ENCODE peak calls at places on chromosome 5, in eight cellular contexts. K, E, A, B, I, P, W and O are unnamed samples.

GRCh38 chr5:26572486-26572885 is 465.9 kb downstream of the CDH9 start:
- DNase-seq in P (no peak), B (no peak), W (no peak), A (peak; percentile 32), I (no peak), K (no peak), E (no peak), O (no peak)

GRCh38 chr5:57431816-57432215 is 50.8 kb downstream of the ACTBL2 start:
- DNase-seq in E (no peak), P (no peak), K (no peak), W (no peak), B (no peak), I (no peak), A (peak; percentile 49), O (no peak)

GRCh38 chr5:10793785-10794184 is 32.8 kb upstream of the DAP start:
- DNase-seq in B (no peak), W (no peak), P (no peak), I (no peak), K (no peak), A (no peak), E (no peak), O (no peak)

GRCh38 chr5:43658499-43658898 is 55.5 kb downstream of the NNT start:
- DNase-seq in A (peak; percentile 41), B (peak; percentile 85), P (no peak), W (no peak), K (no peak), I (no peak), E (no peak), O (no peak)

GRCh38 chr5:173240091-173241050 is 5.4 kb upstream of the NKX2-5 start:
- DNase-seq in E (no peak), I (no peak), W (no peak), B (no peak), P (no peak), A (no peak), K (peak; percentile 38), O (no peak)

GRCh38 chr5:93274291-93274690 is 306.7 kb downstream of the NR2F1-AS1 start:
- DNase-seq in K (peak; percentile 17), I (no peak), P (no peak), A (peak; percentile 27), E (no peak), W (no peak), B (peak; percentile 82), O (no peak)

GRCh38 chr5:5220896-5221295 is 80.8 kb downstream of the ADAMTS16 start:
- DNase-seq in E (no peak), B (no peak), W (no peak), I (no peak), A (no peak), K (no peak), P (no peak), O (no peak)

GRCh38 chr5:119368238-119368630 is 12.4 kb downstream of the TNFAIP8 start:
- DNase-seq in E (no peak), B (no peak), I (no peak), K (no peak), P (peak; percentile 62), A (peak; percentile 7), W (no peak), O (peak; percentile 72)

GRCh38 chr5:91381774-91382492 is 1.2 kb downstream of the ARRDC3 start:
- DNase-seq in K (peak; percentile 90), I (peak; percentile 63), E (peak; percentile 65), W (peak; percentile 58), B (peak; percentile 86), A (peak; percentile 81), P (no peak), O (peak; percentile 63)

GRCh38 chr5:43386960-43387362 is 25.2 kb downstream of the CCL28 start:
- DNase-seq in K (no peak), W (no peak), B (no peak), I (no peak), E (no peak), A (peak; percentile 82), P (peak; percentile 31), O (peak; percentile 12)

GRCh38 chr5:162529886-162530285 is 462.3 kb downstream of the GABRG2 start:
- DNase-seq in A (no peak), P (no peak), W (no peak), E (no peak), B (no peak), I (no peak), K (no peak), O (no peak)

GRCh38 chr5:65100846-65101678 is 332.3 kb downstream of the CWC27 start:
- DNase-seq in E (peak; percentile 81), P (no peak), I (peak; percentile 22), W (peak; percentile 36), B (peak; percentile 83), K (peak; percentile 92), A (peak; percentile 61), O (no peak)

GRCh38 chr5:50325237-50325832 is 115.8 kb downstream of the EMB start:
- DNase-seq in P (peak; percentile 1), I (peak; percentile 32), B (peak; percentile 26), W (no peak), A (peak; percentile 48), K (peak; percentile 35), E (no peak), O (no peak)

GRCh38 chr5:174362514-174362913 is 317.0 kb downstream of the NSG2 start:
- DNase-seq in E (no peak), K (no peak), A (no peak), P (no peak), W (no peak), I (no peak), B (no peak), O (no peak)

GRCh38 chr5:174363934-174364333 is 318.4 kb downstream of the NSG2 start:
- DNase-seq in I (no peak), A (no peak), W (no peak), B (no peak), E (no peak), P (no peak), K (no peak), O (no peak)

DNA sequence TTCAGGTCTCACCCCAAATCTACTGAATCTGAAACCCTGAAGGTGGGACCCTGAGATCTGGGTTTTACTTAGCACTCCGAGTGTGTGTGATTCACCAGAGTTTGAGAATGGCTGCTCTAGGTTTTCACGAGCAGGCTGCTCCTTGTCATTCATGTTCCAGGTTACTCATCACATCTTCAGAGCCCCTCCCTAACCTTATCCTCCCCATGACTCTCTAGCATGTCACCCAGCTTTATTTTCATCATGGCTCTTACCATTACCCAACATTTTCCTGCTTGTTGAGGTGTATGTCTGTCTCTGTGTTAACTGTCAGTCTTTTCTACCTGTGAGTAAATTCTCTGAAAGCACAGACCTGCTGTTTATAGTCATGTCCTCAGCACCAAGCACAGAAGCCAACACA is 319.2 kb downstream of the NSG2 start:
- DNase-seq in A (peak; percentile 20), P (no peak), I (no peak), W (no peak), K (no peak), B (no peak), E (no peak), O (no peak)
- TF ChIP-seq CTCF in A (no peak), P (no peak), I (no peak), W (no peak), K (no peak), B (no peak), E (no peak), O (no peak)

DNA sequence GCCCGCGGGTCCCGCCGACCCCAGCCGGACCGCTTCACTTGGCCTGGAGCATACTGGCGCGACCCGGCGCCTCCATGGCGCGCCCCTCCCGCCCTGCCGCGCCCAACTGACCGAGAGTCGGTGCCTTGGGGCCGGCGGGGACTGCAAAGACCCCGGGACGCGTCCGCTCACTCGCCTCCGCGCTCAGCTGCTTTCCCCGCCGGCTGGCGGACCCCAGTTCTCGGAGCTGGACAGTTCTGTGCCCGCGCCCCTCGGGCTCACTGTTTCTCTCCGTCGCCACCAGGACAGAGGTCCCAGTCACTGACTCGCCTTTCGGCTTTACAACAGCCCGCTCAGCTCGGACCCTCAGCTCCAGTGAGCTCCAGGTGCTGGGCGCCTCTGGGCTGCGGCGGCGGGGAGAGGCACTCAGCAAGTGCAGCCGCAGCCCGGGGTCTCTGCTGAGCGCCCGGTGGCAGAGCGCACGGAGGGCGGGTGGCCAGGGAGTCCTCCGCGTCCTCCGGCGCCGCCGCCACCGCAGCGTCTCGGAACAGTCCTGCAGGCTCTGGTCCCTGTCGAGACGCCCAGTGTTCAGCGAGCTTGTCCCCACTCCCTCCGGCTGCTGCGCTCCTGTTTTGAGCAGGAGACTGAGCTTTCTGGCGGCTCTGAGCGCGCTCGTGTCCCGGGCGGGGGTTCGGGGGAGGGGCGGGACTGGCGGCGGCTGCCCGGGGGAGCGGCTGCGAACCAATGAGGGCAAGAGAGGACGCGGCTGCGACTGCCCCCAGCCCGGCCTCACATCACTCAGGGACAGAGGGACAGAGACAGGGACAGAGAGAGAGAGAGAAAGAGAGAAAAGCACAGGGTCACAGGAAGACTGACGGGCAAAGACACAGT is at the start of gene SMIM32:
- DNase-seq in P (peak; percentile 19), B (no peak), E (no peak), I (no peak), A (no peak), K (peak; percentile 64), W (no peak), O (no peak)
- H3K4me3 ChIP-seq in P (no peak within 1 kb of the TSS), B (peak within 1 kb of the TSS; percentile 28), E (no peak within 1 kb of the TSS), I (no peak within 1 kb of the TSS), A (no peak within 1 kb of the TSS), K (peak within 1 kb of the TSS; percentile 77), W (peak within 1 kb of the TSS; percentile 68), O (no peak within 1 kb of the TSS)

GRCh38 chr5:180670586-180671359 is 21.4 kb upstream of the FLT4 start:
- DNase-seq in B (peak; percentile 38), I (peak; percentile 42), K (peak; percentile 74), E (peak; percentile 40), P (no peak), W (peak; percentile 51), A (peak; percentile 77), O (peak; percentile 19)
- TF ChIP-seq CTCF in B (peak; percentile 47), I (peak; percentile 70), K (peak; percentile 79), E (peak; percentile 78), P (peak; percentile 85), W (peak; percentile 79), A (peak; percentile 96), O (peak; percentile 88)

GRCh38 chr5:132438931-132439330 is 51.6 kb downstream of the IRF1 start:
- DNase-seq in I (no peak), P (no peak), K (no peak), B (no peak), E (no peak), W (no peak), A (no peak), O (no peak)
- H3K4me3 ChIP-seq in I (no peak overlapping the region), P (no peak overlapping the region), K (no peak overlapping the region), B (no peak overlapping the region), E (no peak overlapping the region), W (peak overlapping the region; percentile 17), A (no peak overlapping the region), O (no peak overlapping the region)

GRCh38 chr5:75335952-75336624 is 932 bp upstream of the HMGCR start:
- DNase-seq in K (peak; percentile 62), P (no peak), B (peak; percentile 83), E (peak; percentile 67), W (no peak), A (peak; percentile 69), I (peak; percentile 73), O (no peak)
- TF ChIP-seq CTCF in K (peak; percentile 29), P (no peak), B (peak; percentile 51), E (no peak), W (peak; percentile 40), A (no peak), I (no peak), O (peak; percentile 21)